ENCODE peak calls at places on chromosomes 7 and 10, in four cellular contexts. One of them, this sample, is unnamed.

GRCh38 chr7:27073066-27073465 is 22.7 kb downstream of the HOXA1 start:
- DNase-seq in A549: no peak
- DNase-seq in gastrocnemius medialis: no peak
- DNase-seq in IMR-90: no peak
- DNase-seq in this sample: no peak

GRCh38 chr10:86295351-86295750 is 71.2 kb downstream of the GRID1 start:
- DNase-seq in A549: no peak
- DNase-seq in IMR-90: no peak
- DNase-seq in gastrocnemius medialis: no peak
- DNase-seq in this sample: no peak

GRCh38 chr7:109527833-109528232 is 958.2 kb downstream of the DNAJB9 start:
- DNase-seq in A549: no peak
- DNase-seq in gastrocnemius medialis: no peak
- DNase-seq in IMR-90: no peak
- DNase-seq in this sample: no peak

GRCh38 chr10:80453392-80453714 is 757 bp upstream of the TSPAN14 start:
- DNase-seq in A549: no peak
- DNase-seq in IMR-90: no peak
- DNase-seq in gastrocnemius medialis: no peak
- DNase-seq in this sample: no peak

GRCh38 chr10:116892873-116893685 is 43.8 kb downstream of the ENO4 start:
- DNase-seq in IMR-90: no peak
- DNase-seq in gastrocnemius medialis: no peak
- DNase-seq in A549: no peak
- DNase-seq in this sample: no peak

GRCh38 chr7:143415696-143416095 is 7.0 kb upstream of the EPHA1 start:
- DNase-seq in IMR-90: peak; percentile 56
- DNase-seq in A549: no peak
- DNase-seq in gastrocnemius medialis: no peak
- DNase-seq in this sample: no peak

GRCh38 chr10:78408671-78409472 is 375.2 kb downstream of the RPS24 start:
- DNase-seq in gastrocnemius medialis: peak; percentile 48
- DNase-seq in IMR-90: peak; percentile 20
- DNase-seq in A549: no peak
- DNase-seq in this sample: no peak

GRCh38 chr10:124589491-124590006 is 127.9 kb downstream of the LHPP start:
- DNase-seq in IMR-90: no peak
- DNase-seq in gastrocnemius medialis: no peak
- DNase-seq in A549: no peak
- DNase-seq in this sample: no peak

GRCh38 chr10:4450981-4451501 is 375.0 kb upstream of the AKR1E2 start:
- DNase-seq in A549: no peak
- DNase-seq in gastrocnemius medialis: no peak
- DNase-seq in IMR-90: peak; percentile 90
- DNase-seq in this sample: no peak

GRCh38 chr7:140674899-140675701 is 2.4 kb downstream of the ADCK2 start:
- DNase-seq in IMR-90: peak; percentile 57
- DNase-seq in A549: peak; percentile 49
- DNase-seq in gastrocnemius medialis: no peak
- DNase-seq in this sample: peak; percentile 45

GRCh38 chr10:35592421-35592820 is 12.7 kb upstream of the GJD4 start:
- DNase-seq in IMR-90: no peak
- DNase-seq in A549: no peak
- DNase-seq in gastrocnemius medialis: no peak
- DNase-seq in this sample: no peak

GRCh38 chr10:24306507-24306875 is 97.6 kb downstream of the KIAA1217 start:
- DNase-seq in A549: no peak
- DNase-seq in gastrocnemius medialis: peak; percentile 84
- DNase-seq in IMR-90: no peak
- DNase-seq in this sample: no peak

GRCh38 chr10:126186746-126187145 is 201.5 kb downstream of the ADAM12 start:
- DNase-seq in A549: peak; percentile 34
- DNase-seq in gastrocnemius medialis: no peak
- DNase-seq in IMR-90: peak; percentile 48
- DNase-seq in this sample: no peak

GRCh38 chr10:11761431-11761830 is 19.2 kb downstream of the ECHDC3 start:
- DNase-seq in A549: no peak
- DNase-seq in gastrocnemius medialis: no peak
- DNase-seq in IMR-90: no peak
- DNase-seq in this sample: no peak

GRCh38 chr7:89183726-89184125 is 388.2 kb upstream of the TEX47 start:
- DNase-seq in IMR-90: no peak
- DNase-seq in A549: no peak
- DNase-seq in gastrocnemius medialis: no peak
- DNase-seq in this sample: no peak

GRCh38 chr10:44024351-44025116 is 360.4 kb downstream of the CXCL12 start:
- DNase-seq in IMR-90: no peak
- DNase-seq in gastrocnemius medialis: no peak
- DNase-seq in A549: no peak
- DNase-seq in this sample: no peak

GRCh38 chr7:139940866-139941265 is 111.8 kb downstream of the TBXAS1 start:
- DNase-seq in A549: no peak
- DNase-seq in gastrocnemius medialis: no peak
- DNase-seq in IMR-90: peak; percentile 50
- DNase-seq in this sample: no peak

GRCh38 chr10:34121974-34122282 is 693.2 kb downstream of the PARD3 start:
- DNase-seq in gastrocnemius medialis: no peak
- DNase-seq in IMR-90: peak; percentile 71
- DNase-seq in A549: no peak
- DNase-seq in this sample: no peak

GRCh38 chr7:17412883-17413282 is 114.4 kb downstream of the AHR start:
- DNase-seq in IMR-90: no peak
- DNase-seq in gastrocnemius medialis: no peak
- DNase-seq in A549: no peak
- DNase-seq in this sample: no peak

GRCh38 chr10:63976538-63976937 is 455.3 kb downstream of the REEP3 start:
- DNase-seq in IMR-90: peak; percentile 6
- DNase-seq in A549: peak; percentile 25
- DNase-seq in gastrocnemius medialis: no peak
- DNase-seq in this sample: peak; percentile 23

GRCh38 chr10:99921948-99922347 is 87.8 kb downstream of the DNMBP start:
- DNase-seq in A549: peak; percentile 41
- DNase-seq in gastrocnemius medialis: no peak
- DNase-seq in IMR-90: no peak
- DNase-seq in this sample: peak; percentile 52
- TF ChIP-seq POLR2A in A549: no peak
- TF ChIP-seq POLR2A in gastrocnemius medialis: no peak
- TF ChIP-seq POLR2A in IMR-90: no peak
- TF ChIP-seq POLR2A in this sample: no peak

DNA sequence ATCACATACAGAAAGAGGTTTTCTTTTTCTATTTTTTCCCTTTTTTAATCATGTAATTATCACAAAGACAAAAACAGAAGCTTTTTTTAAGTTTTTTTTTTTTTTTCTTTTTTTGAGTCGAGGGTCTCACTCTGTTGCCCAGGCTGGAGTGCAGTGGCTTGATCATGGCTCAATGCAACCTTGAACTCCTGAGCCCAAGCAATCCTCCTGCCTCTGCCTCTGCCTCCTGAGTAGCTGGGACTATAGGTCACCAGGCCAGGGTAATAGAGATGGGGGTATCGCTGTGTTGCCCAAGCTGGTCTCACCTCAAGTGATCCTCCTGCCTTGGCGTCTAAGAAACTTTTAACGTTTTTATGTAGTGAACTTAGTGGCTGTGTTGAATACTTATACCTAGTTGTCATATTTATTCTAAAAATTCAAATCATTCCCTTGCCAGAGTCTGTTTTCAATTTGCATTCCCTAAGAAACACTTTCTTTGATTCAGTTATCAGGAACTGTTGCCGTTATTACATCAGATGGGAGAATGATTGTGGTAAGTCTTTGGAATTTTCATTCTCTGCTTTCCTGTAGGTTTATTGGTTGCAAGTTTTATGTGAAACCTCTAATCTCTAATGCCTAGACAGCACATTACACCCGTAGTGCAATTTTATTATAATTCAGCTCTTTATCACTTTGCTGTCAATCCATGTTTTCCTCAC is 1.3 kb downstream of the LSM8 start:
- DNase-seq in IMR-90: peak; percentile 40
- DNase-seq in gastrocnemius medialis: no peak
- DNase-seq in A549: no peak
- DNase-seq in this sample: no peak
- TF ChIP-seq POLR2A in IMR-90: no peak
- TF ChIP-seq POLR2A in gastrocnemius medialis: no peak
- TF ChIP-seq POLR2A in A549: no peak
- TF ChIP-seq POLR2A in this sample: no peak

DNA sequence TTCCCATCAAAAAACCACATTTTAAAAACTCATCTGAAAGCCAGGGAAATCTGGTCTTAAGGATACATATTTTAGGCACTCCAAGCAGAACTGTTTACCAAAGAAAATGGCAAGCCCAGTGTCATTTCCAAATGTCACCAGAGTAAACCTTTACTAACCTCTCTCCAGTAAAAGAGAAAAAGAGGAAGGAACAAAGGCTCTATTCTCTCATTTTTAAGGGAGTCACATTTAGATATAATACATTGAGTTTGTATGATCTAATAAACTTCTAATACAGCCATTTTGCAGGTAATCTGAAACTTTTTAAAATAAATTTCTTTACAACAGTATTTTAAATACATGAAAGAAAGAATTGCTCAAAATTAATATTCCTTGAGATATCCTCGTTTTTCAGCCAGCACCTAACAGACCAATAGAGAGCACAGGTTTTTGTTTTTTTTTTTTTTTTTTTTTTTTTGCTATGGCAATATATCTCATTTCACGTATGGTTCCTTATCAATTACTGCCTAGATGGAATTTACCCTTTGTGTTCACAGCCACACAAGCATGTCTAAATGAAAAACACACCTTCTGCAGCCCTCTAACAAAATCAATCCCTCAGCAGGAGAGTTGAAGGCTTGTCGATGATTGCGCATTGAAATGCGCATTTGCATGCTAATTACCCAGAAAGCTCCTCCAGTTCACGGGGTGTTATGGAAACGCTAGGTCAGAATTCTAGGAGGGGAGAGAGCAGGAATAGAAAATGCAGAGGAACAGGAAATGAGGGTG is 39.8 kb upstream of the MSRB2 start:
- DNase-seq in IMR-90: no peak
- DNase-seq in gastrocnemius medialis: no peak
- DNase-seq in A549: no peak
- DNase-seq in this sample: no peak
- TF ChIP-seq POLR2A in IMR-90: no peak
- TF ChIP-seq POLR2A in gastrocnemius medialis: no peak
- TF ChIP-seq POLR2A in A549: no peak
- TF ChIP-seq POLR2A in this sample: no peak

GRCh38 chr10:131555406-131555805 is 243.9 kb upstream of the TCERG1L start:
- DNase-seq in A549: no peak
- DNase-seq in IMR-90: no peak
- DNase-seq in gastrocnemius medialis: no peak
- DNase-seq in this sample: no peak
- TF ChIP-seq POLR2A in A549: no peak
- TF ChIP-seq POLR2A in IMR-90: no peak
- TF ChIP-seq POLR2A in gastrocnemius medialis: no peak
- TF ChIP-seq POLR2A in this sample: no peak

DNA sequence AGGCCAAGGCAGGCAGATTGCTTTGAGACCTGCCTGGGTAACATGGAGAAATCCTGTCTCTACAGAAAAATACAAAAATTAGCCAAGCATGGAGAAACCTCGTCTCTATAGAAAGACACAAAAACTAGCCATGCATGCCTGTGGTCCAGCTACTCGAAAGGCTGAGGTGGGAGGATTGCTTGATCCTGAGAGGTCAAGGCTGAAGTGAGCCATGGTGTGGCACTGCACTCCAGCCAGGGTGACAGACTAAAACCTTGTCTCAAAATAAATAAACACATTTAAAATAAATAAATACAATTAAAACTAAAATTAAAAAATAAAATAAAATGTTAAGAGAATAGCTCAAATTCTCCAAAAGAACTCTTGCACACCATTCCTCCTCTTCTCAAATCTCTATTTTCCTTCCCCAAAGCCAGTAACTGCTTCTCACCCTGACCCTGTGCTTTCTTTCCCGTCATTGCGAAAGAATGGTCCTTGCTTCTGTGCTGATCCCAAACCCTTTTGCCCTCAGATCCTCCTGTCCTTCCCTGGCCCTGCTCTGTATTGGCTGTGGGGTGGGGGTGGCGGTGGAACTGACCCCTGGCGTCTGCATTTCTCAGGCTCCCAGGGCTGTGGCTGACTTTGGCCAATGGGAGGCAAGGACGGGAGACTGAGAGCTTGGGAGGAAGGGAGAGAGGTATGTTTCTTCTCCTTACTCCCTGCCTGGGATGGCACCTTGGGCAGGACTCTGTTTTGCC is 12.4 kb downstream of the SRGN start:
- DNase-seq in gastrocnemius medialis: no peak
- DNase-seq in A549: no peak
- DNase-seq in IMR-90: no peak
- DNase-seq in this sample: no peak
- TF ChIP-seq POLR2A in gastrocnemius medialis: no peak
- TF ChIP-seq POLR2A in A549: no peak
- TF ChIP-seq POLR2A in IMR-90: no peak
- TF ChIP-seq POLR2A in this sample: no peak

GRCh38 chr10:6050801-6051445 is 11.2 kb downstream of the IL2RA start:
- DNase-seq in gastrocnemius medialis: no peak
- DNase-seq in A549: peak; percentile 39
- DNase-seq in IMR-90: peak; percentile 44
- DNase-seq in this sample: peak; percentile 24
- TF ChIP-seq POLR2A in gastrocnemius medialis: no peak
- TF ChIP-seq POLR2A in A549: no peak
- TF ChIP-seq POLR2A in IMR-90: no peak
- TF ChIP-seq POLR2A in this sample: no peak